ENCODE peak calls at places on chromosomes 2 and 18, in ten cellular contexts. Y, V, H, M, T, W, A, E, B and I are unnamed samples.
A peak's percentile ranks its signal among the peaks of the same experiment; 100 is the strongest.

GRCh38 chr2:67565761-67566160 is 168.6 kb downstream of the ETAA1 start:
- DNase-seq in Y (no peak), V (peak; percentile 96), H (no peak), M (peak; percentile 37), T (no peak), W (peak; percentile 37), A (no peak), E (peak; percentile 37), B (no peak), I (peak; percentile 77)

GRCh38 chr2:146821836-146822316 is 1023.0 kb upstream of the ACVR2A start:
- DNase-seq in Y (no peak), V (peak; percentile 79), H (no peak), M (no peak), T (no peak), W (peak; percentile 46), A (no peak), E (no peak), B (no peak), I (peak; percentile 28)

GRCh38 chr2:68715353-68716041 is 19.1 kb upstream of the ARHGAP25 start:
- DNase-seq in Y (no peak), V (peak; percentile 63), H (peak; percentile 17), M (no peak), T (peak; percentile 95), W (peak; percentile 81), A (peak; percentile 68), E (no peak), B (no peak), I (peak; percentile 73)

GRCh38 chr2:70529663-70530062 is 24.0 kb downstream of the TGFA start:
- DNase-seq in Y (no peak), V (no peak), H (no peak), M (no peak), T (no peak), W (no peak), A (no peak), E (no peak), B (no peak), I (no peak)

GRCh38 chr18:53754154-53754553 is 470.3 kb downstream of the MBD2 start:
- DNase-seq in Y (no peak), V (no peak), H (no peak), M (no peak), T (no peak), W (no peak), A (no peak), E (no peak), B (no peak), I (no peak)

GRCh38 chr2:109046925-109047508 is 58.0 kb upstream of the EDAR start:
- DNase-seq in Y (no peak), V (no peak), H (no peak), M (no peak), T (no peak), W (no peak), A (no peak), E (no peak), B (no peak), I (no peak)

GRCh38 chr2:101307950-101308431 is 510 bp downstream of the RNF149 start:
- DNase-seq in Y (peak; percentile 21), V (peak; percentile 51), H (no peak), M (no peak), T (peak; percentile 45), W (peak; percentile 20), A (peak; percentile 63), E (no peak), B (no peak), I (no peak)

GRCh38 chr2:118678985-118679384 is 168.5 kb downstream of the EN1 start:
- DNase-seq in Y (no peak), V (no peak), H (no peak), M (no peak), T (no peak), W (no peak), A (no peak), E (no peak), B (no peak), I (no peak)

GRCh38 chr2:64768426-64769033 is 114.8 kb upstream of the SERTAD2 start:
- DNase-seq in Y (no peak), V (no peak), H (no peak), M (no peak), T (peak; percentile 28), W (no peak), A (no peak), E (no peak), B (no peak), I (no peak)

GRCh38 chr2:1912771-1913170 is 168.5 kb upstream of the PXDN start:
- DNase-seq in Y (no peak), V (no peak), H (no peak), M (no peak), T (no peak), W (no peak), A (no peak), E (no peak), B (no peak), I (no peak)

GRCh38 chr18:3466051-3466450 is 16.1 kb downstream of the TGIF1 start:
- DNase-seq in Y (no peak), V (peak; percentile 92), H (no peak), M (no peak), T (no peak), W (peak; percentile 68), A (no peak), E (no peak), B (no peak), I (peak; percentile 84)

GRCh38 chr18:47931707-47932103 is 1.2 kb upstream of the SMAD2 start:
- DNase-seq in Y (peak; percentile 42), V (peak; percentile 20), H (peak; percentile 34), M (no peak), T (peak; percentile 76), W (no peak), A (peak; percentile 74), E (no peak), B (no peak), I (peak; percentile 46)

GRCh38 chr2:133421516-133422324 is 146.5 kb downstream of the NCKAP5 start:
- DNase-seq in Y (no peak), V (peak; percentile 40), H (peak; percentile 8), M (no peak), T (peak; percentile 12), W (no peak), A (no peak), E (no peak), B (no peak), I (no peak)

GRCh38 chr2:201235865-201236811 is 24.2 kb upstream of the CASP8 start:
- DNase-seq in Y (peak; percentile 66), V (peak; percentile 87), H (no peak), M (peak; percentile 55), T (peak; percentile 86), W (peak; percentile 56), A (peak; percentile 73), E (peak; percentile 76), B (no peak), I (peak; percentile 61)

GRCh38 chr2:147789720-147790119 is 55.1 kb upstream of the ACVR2A start:
- DNase-seq in Y (no peak), V (peak; percentile 74), H (no peak), M (no peak), T (no peak), W (no peak), A (no peak), E (no peak), B (no peak), I (peak; percentile 46)

GRCh38 chr2:161400076-161400475 is 16.0 kb upstream of the TBR1 start:
- DNase-seq in Y (no peak), V (peak; percentile 48), H (no peak), M (no peak), T (no peak), W (no peak), A (no peak), E (no peak), B (no peak), I (peak; percentile 50)

GRCh38 chr2:236177967-236178909 is 10.1 kb upstream of the GBX2 start:
- DNase-seq in Y (no peak), V (peak; percentile 77), H (peak; percentile 29), M (no peak), T (peak; percentile 85), W (peak; percentile 66), A (no peak), E (no peak), B (peak; percentile 14), I (peak; percentile 56)

GRCh38 chr2:158969717-158970521 is 1.5 kb downstream of the TANC1 start:
- DNase-seq in Y (no peak), V (peak; percentile 58), H (no peak), M (no peak), T (peak; percentile 73), W (no peak), A (no peak), E (no peak), B (peak; percentile 15), I (peak; percentile 42)

GRCh38 chr2:36376319-36376765 is 20.8 kb downstream of the CRIM1 start:
- DNase-seq in Y (no peak), V (peak; percentile 50), H (no peak), M (no peak), T (peak; percentile 58), W (no peak), A (no peak), E (no peak), B (no peak), I (peak; percentile 47)